ENCODE peak calls at places on chromosomes 5 and 9, in five cellular contexts. O is CD4-positive, alpha-beta T cell; P is stomach; F is coronary artery; B is endothelial cell. Q is an unnamed sample.

GRCh38 chr5:22911019-22911418 is 57.9 kb upstream of the CDH12 start:
- DNase-seq in O (no peak), P (no peak), F (no peak), B (no peak), Q (no peak)

GRCh38 chr9:127794001-127794791 is 8.4 kb downstream of the CDK9 start:
- DNase-seq in O (no peak), P (peak; percentile 66), F (peak; percentile 70), B (no peak), Q (no peak)

GRCh38 chr5:73663860-73664240 is 37.9 kb downstream of the ARHGEF28 start:
- DNase-seq in O (no peak), P (no peak), F (no peak), B (no peak), Q (no peak)

GRCh38 chr5:153267506-153267905 is 223.0 kb upstream of the GRIA1 start:
- DNase-seq in O (no peak), P (no peak), F (no peak), B (no peak), Q (no peak)

GRCh38 chr5:79193643-79194042 is 42.3 kb upstream of the JMY start:
- DNase-seq in O (no peak), P (no peak), F (no peak), B (no peak), Q (no peak)

GRCh38 chr9:84301851-84302250 is 38.7 kb downstream of the SLC28A3 start:
- DNase-seq in O (no peak), P (no peak), F (no peak), B (no peak), Q (no peak)

GRCh38 chr9:35605336-35606137 is 475 bp downstream of the TESK1 start:
- DNase-seq in O (peak; percentile 21), P (no peak), F (peak; percentile 84), B (peak; percentile 27), Q (no peak)

GRCh38 chr9:99351647-99352046 is 129.6 kb downstream of the SEC61B start:
- DNase-seq in O (no peak), P (no peak), F (no peak), B (no peak), Q (no peak)

GRCh38 chr5:154850255-154851062 is at the start of gene FAXDC2:
- DNase-seq in O (no peak), P (peak; percentile 61), F (peak; percentile 92), B (peak; percentile 53), Q (peak; percentile 26)

GRCh38 chr5:34959323-34959722 is 30.0 kb downstream of the DNAJC21 start:
- DNase-seq in O (no peak), P (no peak), F (no peak), B (no peak), Q (no peak)

GRCh38 chr9:129023036-129023907 is 4.9 kb downstream of the SH3GLB2 start:
- DNase-seq in O (no peak), P (no peak), F (peak; percentile 74), B (no peak), Q (no peak)

GRCh38 chr9:108525214-108525613 is 330.6 kb downstream of the ACTL7B start:
- DNase-seq in O (no peak), P (no peak), F (no peak), B (no peak), Q (no peak)

GRCh38 chr9:34684145-34684544 is 6.9 kb downstream of the CCL19 start:
- DNase-seq in O (no peak), P (no peak), F (no peak), B (no peak), Q (no peak)

GRCh38 chr9:108443278-108443633 is 412.5 kb downstream of the ACTL7B start:
- DNase-seq in O (no peak), P (no peak), F (no peak), B (no peak), Q (no peak)

GRCh38 chr9:72154468-72155281 is 5.4 kb downstream of the GDA start:
- DNase-seq in O (no peak), P (peak; percentile 28), F (no peak), B (no peak), Q (no peak)

GRCh38 chr5:139181835-139182452 is 16.2 kb downstream of the SIL1 start:
- DNase-seq in O (no peak), P (no peak), F (no peak), B (no peak), Q (no peak)

GRCh38 chr5:69242215-69242927 is 7.7 kb downstream of the CDK7 start:
- DNase-seq in O (no peak), P (no peak), F (no peak), B (no peak), Q (no peak)

GRCh38 chr9:80320480-80320879 is 748.7 kb downstream of the TLE4 start:
- DNase-seq in O (no peak), P (no peak), F (no peak), B (no peak), Q (no peak)

GRCh38 chr9:73118898-73119554 is 32.6 kb upstream of the ANXA1 start:
- DNase-seq in O (no peak), P (no peak), F (no peak), B (no peak), Q (no peak)

GRCh38 chr9:84139296-84140100 is 158.9 kb downstream of the RMI1 start:
- DNase-seq in O (no peak), P (peak; percentile 79), F (no peak), B (no peak), Q (no peak)

GRCh38 chr5:95148453-95148852 is 136.4 kb downstream of the MCTP1 start:
- DNase-seq in O (no peak), P (no peak), F (no peak), B (no peak), Q (no peak)

GRCh38 chr9:33374634-33375237 is 27.6 kb downstream of the AQP7 start:
- DNase-seq in O (peak; percentile 52), P (peak; percentile 79), F (peak; percentile 83), B (peak; percentile 75), Q (peak; percentile 63)

GRCh38 chr9:33377089-33377715 is 25.2 kb downstream of the AQP7 start:
- DNase-seq in O (no peak), P (no peak), F (no peak), B (no peak), Q (no peak)

GRCh38 chr9:33374190-33374589 is 28.2 kb downstream of the AQP7 start:
- DNase-seq in O (no peak), P (no peak), F (no peak), B (no peak), Q (no peak)

GRCh38 chr9:33375841-33376321 is 26.5 kb downstream of the AQP7 start:
- DNase-seq in O (no peak), P (no peak), F (no peak), B (no peak), Q (no peak)

DNA sequence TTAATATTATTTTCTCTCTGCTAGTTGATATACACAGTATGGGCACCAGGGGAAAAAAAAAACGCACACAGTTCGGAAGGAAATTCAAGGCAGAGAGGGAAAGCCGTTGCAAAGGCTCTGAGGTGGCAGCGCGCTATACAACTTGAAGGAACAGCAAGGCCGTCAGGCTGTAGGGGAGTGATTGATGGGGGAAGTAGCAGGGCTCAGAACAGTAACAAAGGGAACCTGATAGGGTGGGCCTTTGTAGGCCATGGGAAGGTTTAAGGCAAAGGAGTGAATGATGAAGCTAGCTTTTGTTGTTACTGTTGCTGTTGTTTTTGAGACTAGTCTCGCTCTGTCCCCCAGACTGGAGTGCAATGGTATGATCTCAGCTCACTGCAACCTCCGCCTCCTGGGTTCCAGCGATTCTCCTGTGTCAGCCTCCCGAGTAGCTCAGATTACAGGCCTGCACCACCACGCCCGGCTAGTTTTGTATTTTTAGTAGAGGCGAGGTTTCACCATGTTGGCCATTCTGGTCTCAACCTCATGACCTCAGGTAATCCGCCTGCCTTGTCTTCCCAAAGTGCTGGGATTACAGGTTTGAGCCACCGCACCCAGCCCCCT is 27.0 kb downstream of the AQP7 start:
- DNase-seq in O (no peak), P (no peak), F (no peak), B (no peak), Q (no peak)
- TF ChIP-seq CTCF in O (no peak), P (no peak), F (no peak), B (peak; percentile 43), Q (no peak)

GRCh38 chr5:111628901-111629300 is 116.6 kb upstream of the STARD4 start:
- DNase-seq in O (no peak), P (no peak), F (no peak), B (no peak), Q (no peak)
- TF ChIP-seq CTCF in O (no peak), P (no peak), F (no peak), B (no peak), Q (no peak)

GRCh38 chr5:2020730-2021129 is 138.0 kb upstream of the IRX4 start:
- DNase-seq in O (no peak), P (no peak), F (no peak), B (no peak), Q (no peak)

GRCh38 chr5:2022436-2022835 is 139.7 kb upstream of the IRX4 start:
- DNase-seq in O (no peak), P (no peak), F (no peak), B (no peak), Q (no peak)

GRCh38 chr5:2019716-2020115 is 137.0 kb upstream of the IRX4 start:
- DNase-seq in O (no peak), P (no peak), F (no peak), B (no peak), Q (no peak)

GRCh38 chr5:2023196-2023595 is 140.5 kb upstream of the IRX4 start:
- DNase-seq in O (no peak), P (no peak), F (no peak), B (no peak), Q (no peak)

GRCh38 chr5:2021484-2022176 is 138.9 kb upstream of the IRX4 start:
- DNase-seq in O (no peak), P (no peak), F (no peak), B (no peak), Q (no peak)
- TF ChIP-seq CTCF in O (no peak), P (no peak), F (no peak), B (no peak), Q (no peak)

GRCh38 chr9:136951541-136952353 is at the start of gene LCN12:
- DNase-seq in O (no peak), P (no peak), F (no peak), B (no peak), Q (no peak)

GRCh38 chr9:136950656-136951030 is 1.4 kb upstream of the LCN12 start:
- DNase-seq in O (no peak), P (no peak), F (no peak), B (no peak), Q (no peak)

GRCh38 chr9:136949239-136949816 is 2.7 kb upstream of the LCN12 start:
- DNase-seq in O (no peak), P (no peak), F (no peak), B (no peak), Q (no peak)

GRCh38 chr9:136947955-136948510 is 3.0 kb downstream of the C8G start:
- DNase-seq in O (no peak), P (peak; percentile 60), F (no peak), B (peak; percentile 52), Q (no peak)

DNA sequence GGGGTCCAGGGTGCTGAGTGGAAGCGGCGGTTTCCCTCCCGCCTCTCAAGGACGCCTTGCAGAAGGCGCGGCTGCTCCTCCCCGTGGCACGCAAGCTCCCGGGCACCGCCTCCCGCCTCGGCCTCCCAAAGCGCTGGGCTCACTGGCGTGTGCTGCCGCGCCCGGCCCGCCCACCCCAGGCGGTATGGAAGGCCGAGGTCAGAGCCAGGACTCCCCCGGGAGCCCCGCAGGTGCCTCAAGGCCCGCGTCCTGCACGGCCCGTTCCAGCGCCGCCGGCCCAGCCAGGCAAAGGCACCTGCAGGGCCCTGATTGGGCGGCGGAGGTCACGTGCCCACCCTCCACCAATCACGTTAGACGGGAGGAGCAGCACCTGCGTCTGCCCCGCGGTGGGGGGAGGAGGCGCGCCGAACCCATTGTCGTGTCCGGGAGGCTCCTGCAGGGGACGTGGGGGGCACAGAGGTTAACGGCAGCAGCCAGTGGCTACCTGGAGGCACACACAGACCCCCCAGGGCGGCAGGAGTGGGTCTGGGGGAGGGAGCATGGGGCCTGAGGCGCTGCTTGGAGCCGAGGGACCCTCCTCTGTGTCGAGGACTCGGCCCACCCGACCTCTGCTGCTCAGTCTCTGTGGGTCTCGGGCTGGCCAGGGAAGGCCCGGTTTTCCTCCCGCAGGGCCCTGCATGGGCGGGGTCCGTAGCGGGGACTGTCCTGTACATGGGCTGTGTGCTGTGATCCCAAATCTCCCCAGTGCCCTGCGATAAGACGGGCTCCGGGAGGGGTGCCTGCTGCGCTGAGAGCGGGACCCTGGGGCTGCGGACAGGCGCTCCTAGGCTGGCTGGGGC is 2.0 kb upstream of the LCN12 start:
- DNase-seq in O (peak; percentile 95), P (peak; percentile 98), F (peak; percentile 93), B (peak; percentile 89), Q (peak; percentile 98)
- TF ChIP-seq CTCF in O (peak; percentile 42), P (peak; percentile 20), F (no peak), B (no peak), Q (peak; percentile 26)